ENCODE peak calls at places on chromosomes 13 and 19, in six cellular contexts. H, Z, V, J, G and S are unnamed samples.

GRCh38 chr13:20035130-20035529 is 76.6 kb downstream of the ZMYM2 start:
- DNase-seq in J (no peak), G (no peak), V (no peak), H (no peak), Z (no peak), S (no peak)

GRCh38 chr13:48533986-48534600 is 1.2 kb upstream of the RCBTB2 start:
- DNase-seq in H (no peak), J (no peak), Z (no peak), G (no peak), V (no peak), S (no peak)

GRCh38 chr13:27341616-27342015 is 71.0 kb downstream of the RASL11A start:
- DNase-seq in J (no peak), G (no peak), H (no peak), Z (no peak), V (no peak), S (no peak)

GRCh38 chr19:13155472-13156284 is 5.5 kb downstream of the IER2 start:
- DNase-seq in J (peak; percentile 88), G (peak; percentile 82), Z (peak; percentile 89), V (peak; percentile 90), H (peak; percentile 86), S (peak; percentile 93)

GRCh38 chr19:18985257-18985656 is 44.2 kb upstream of the HOMER3 start:
- DNase-seq in Z (no peak), H (no peak), V (no peak), J (no peak), G (no peak), S (no peak)

GRCh38 chr13:113157206-113157928 is 1.1 kb upstream of the PROZ start:
- DNase-seq in J (no peak), Z (peak; percentile 33), G (no peak), V (no peak), H (no peak), S (no peak)

GRCh38 chr19:18304496-18305312 is 18.2 kb downstream of the LSM4 start:
- DNase-seq in H (peak; percentile 80), J (peak; percentile 75), Z (no peak), V (peak; percentile 94), G (peak; percentile 68), S (peak; percentile 96)

GRCh38 chr13:89267734-89268133 is 1596.6 kb downstream of the SLITRK5 start:
- DNase-seq in H (no peak), V (no peak), Z (no peak), G (no peak), J (no peak), S (no peak)

GRCh38 chr19:35295792-35296462 is 4.0 kb downstream of the MAG start:
- DNase-seq in G (no peak), H (no peak), J (peak; percentile 16), Z (peak; percentile 66), V (no peak), S (no peak)
- TF ChIP-seq POLR2AphosphoS5 in G (no peak), H (no peak), J (no peak), Z (no peak), V (no peak), S (no peak)

DNA sequence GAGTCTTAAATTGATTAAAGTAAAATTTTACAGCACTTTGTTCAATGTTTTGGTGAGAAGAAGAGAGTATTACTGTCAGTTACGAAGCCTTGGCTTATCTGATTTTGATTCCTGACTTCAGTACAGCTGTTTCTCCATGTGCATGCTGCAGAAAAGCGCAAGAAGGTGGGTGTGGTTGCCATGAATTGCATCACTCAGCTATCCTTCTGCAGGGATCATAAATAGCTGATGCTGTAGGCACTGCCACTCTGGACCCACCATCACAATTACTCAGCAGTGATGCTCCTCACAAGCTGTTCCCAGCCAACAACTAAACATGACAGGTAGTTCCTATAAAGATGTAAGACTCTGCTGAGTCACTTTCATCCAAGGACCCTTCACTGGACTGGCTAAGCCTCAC is 321.2 kb downstream of the IRS2 start:
- DNase-seq in H (no peak), V (no peak), Z (no peak), G (no peak), J (no peak), S (no peak)
- TF ChIP-seq POLR2A in H (no peak), V (no peak), Z (no peak), G (no peak), J (no peak), S (no peak)

GRCh38 chr19:1042689-1043511 is 3.0 kb downstream of the ABCA7 start:
- DNase-seq in G (no peak), Z (no peak), V (peak; percentile 81), H (no peak), J (peak; percentile 76), S (no peak)
- TF ChIP-seq POLR2AphosphoS5 in G (no peak), Z (no peak), V (no peak), H (no peak), J (no peak), S (no peak)

GRCh38 chr13:97259787-97260641 is 37.9 kb downstream of the MBNL2 start:
- DNase-seq in H (no peak), G (no peak), J (no peak), V (no peak), Z (no peak), S (no peak)
- TF ChIP-seq POLR2A in H (no peak), G (no peak), J (no peak), V (no peak), Z (no peak), S (no peak)

GRCh38 chr19:38632476-38633213 is 13.7 kb downstream of the EIF3K start:
- DNase-seq in H (no peak), V (no peak), Z (no peak), J (no peak), G (no peak), S (no peak)
- TF ChIP-seq POLR2AphosphoS5 in H (no peak), V (no peak), Z (no peak), J (no peak), G (no peak), S (no peak)